ENCODE peak calls at places on chromosomes 12 and 14, in four cellular contexts. K is SK-N-SH, Q is HepG2, Z is K562. S is an unnamed sample.

GRCh38 chr12:4320859-4321701 is at the start of gene TIGAR:
- DNase-seq in K (peak), Q (peak), Z (peak), S (peak)

GRCh38 chr14:22432348-22432976 is 156.6 kb downstream of the DAD1 start:
- DNase-seq in K (no peak), Q (no peak), Z (peak), S (no peak)

GRCh38 chr12:31119531-31120211 is 46.0 kb downstream of the DDX11 start:
- DNase-seq in K (peak), Q (no peak), Z (no peak), S (no peak)

GRCh38 chr12:56020437-56021189 is at the start of gene IKZF4:
- DNase-seq in K (peak), Q (no peak), Z (peak), S (no peak)

GRCh38 chr12:122460641-122461040 is 38.2 kb upstream of the CLIP1 start:
- DNase-seq in K (no peak), Q (no peak), Z (no peak), S (no peak)

GRCh38 chr14:94933411-94933964 is 163.6 kb upstream of the GSC start:
- DNase-seq in K (no peak), Q (no peak), Z (no peak), S (no peak)

GRCh38 chr12:71890475-71890874 is 48.2 kb upstream of the TPH2 start:
- DNase-seq in K (no peak), Q (no peak), Z (no peak), S (no peak)

GRCh38 chr14:90534091-90534837 is 137.4 kb downstream of the CALM1 start:
- DNase-seq in K (no peak), Q (no peak), Z (peak), S (no peak)

GRCh38 chr12:5807538-5808219 is 137.4 kb downstream of the ANO2 start:
- DNase-seq in K (no peak), Q (no peak), Z (no peak), S (no peak)

GRCh38 chr12:41962171-41962572 is 182.5 kb downstream of the GXYLT1 start:
- DNase-seq in K (no peak), Q (no peak), Z (no peak), S (no peak)

DNA sequence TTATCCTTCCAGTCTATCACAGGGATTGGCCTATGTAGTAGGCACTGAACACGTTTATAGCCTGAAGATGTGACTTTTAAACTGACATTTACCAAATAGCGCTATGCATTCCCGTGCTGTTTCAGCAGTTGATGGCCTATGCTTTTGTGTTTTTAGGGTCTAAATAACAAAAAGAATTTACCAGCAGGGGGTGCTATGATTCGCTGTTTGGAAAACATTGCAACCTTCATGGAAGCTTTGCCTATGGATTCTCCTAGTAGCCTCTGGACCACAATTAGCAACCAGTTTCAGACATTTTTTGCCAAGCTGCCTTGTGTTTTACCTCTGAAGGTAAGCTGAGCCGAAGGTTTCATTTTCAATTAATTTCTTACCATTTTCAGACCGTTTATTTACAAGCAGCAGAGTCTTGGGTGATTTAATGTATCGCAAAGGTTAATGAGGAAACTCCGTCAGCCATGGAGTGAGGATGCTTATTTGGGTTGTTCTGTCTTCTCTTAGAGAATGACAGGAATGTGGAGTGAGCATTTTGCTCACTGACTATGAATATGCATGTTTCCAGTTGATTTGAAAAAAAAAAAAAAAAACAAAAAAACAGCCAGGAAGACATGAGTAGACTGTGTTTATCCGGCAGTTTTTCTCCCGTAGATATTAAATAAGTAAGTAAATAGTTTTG is 133.1 kb downstream of the PRIMA1 start:
- DNase-seq in K (peak), Q (peak), Z (peak), S (peak)
- TF ChIP-seq MXI1 in K (no peak), Q (no peak), Z (no peak), S (no peak)

DNA sequence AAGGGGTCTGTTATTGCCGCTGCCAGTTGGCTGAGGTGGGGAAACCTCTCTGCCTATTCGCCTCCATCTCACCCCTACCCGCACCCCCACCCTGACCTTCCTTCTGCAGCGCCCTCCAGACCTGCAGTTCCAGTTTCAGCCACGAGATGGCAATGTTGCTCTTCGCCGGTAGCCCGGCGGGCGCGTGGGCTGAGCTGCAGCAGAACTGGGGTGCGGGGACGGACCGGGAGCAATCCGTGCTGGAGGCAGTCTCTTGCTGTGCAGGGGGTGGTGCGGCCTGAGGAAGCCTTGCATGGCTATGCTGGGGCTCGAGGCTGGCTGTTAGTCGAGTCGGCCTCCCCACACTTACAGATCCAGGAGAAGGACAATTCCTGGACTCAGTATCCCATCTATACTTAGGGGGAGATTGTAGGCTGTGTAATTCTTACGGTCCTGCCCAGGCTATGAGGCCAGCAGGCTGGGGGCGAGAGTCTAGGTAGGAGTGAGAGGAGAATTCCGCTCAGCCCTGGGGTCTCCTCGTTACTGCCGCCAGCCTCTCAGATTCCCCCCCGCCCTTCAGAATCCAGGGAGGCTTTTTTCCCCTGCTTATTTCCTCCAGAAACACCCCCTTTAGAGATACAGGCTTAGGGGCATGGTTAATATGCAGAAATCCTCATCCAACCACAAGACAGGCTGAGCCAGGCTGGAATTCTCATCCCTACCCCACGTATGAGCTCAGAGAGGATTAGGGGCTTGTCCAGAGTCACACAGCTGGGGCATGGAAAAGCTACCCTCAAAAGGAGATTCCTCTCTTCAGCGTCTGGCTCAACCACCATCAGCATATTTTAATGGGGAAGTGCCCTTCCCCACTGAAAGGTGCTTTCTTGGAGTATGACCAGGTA is 118.2 kb downstream of the AACS start:
- DNase-seq in K (peak), Q (peak), Z (peak), S (peak)
- TF ChIP-seq SIN3A in K (no peak), Q (no peak), Z (no peak), S (no peak)

DNA sequence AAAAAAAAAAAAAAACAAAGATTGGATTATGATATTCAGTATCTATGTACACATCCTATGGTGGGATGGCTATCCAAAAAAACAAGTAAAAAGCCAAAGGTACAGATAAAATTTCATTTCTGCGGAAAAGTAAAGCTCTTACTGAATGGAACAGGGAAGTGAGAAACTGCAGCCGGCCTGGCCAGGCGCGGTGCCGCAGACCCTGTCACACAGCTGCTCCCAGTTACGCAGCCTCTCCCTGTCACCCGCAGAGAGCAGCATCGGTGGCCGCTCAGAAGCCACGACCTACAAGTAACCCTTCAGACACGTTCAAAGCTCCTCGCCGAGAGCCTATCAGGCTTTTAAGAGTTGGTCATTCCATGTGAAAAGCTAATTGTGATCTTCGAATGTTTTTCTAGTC is 10.9 kb upstream of the ANKLE2 start:
- DNase-seq in K (no peak), Q (no peak), Z (no peak), S (no peak)
- TF ChIP-seq MXI1 in K (no peak), Q (no peak), Z (no peak), S (no peak)

DNA sequence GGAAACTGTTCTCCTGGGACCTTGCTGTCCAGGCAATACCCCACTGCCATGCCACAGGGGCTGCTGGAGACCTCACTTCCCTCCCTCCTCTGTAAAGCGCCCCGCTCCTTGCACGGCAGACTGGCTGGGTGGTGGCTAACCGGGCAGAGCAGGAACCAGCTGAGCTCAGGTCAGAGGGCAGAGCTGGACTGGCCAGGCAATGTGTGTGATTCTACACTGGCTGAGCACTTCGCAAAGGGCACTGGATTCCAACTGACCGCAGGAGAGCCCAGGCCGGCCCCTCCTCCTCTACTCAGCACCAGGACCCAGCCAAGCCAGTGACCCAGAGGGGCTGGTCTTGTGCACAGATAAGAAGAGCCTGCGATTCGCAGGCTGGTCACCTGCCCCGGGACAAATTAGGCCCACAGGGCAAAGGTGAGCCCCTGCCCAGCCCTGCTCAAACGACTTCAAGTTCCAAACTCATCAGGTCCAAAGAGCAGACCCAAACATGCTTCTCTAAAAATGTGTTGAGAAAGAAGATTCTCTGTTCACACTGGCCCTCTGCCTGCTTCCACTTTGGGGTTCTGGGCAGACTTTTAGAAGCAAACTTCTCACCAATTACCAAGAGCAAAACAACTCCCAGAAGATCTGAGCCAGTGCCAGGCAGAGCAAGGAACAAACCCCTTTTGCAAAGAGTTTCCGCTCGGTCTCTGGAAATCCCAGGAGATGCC is 54.9 kb upstream of the DIO3 start:
- DNase-seq in K (no peak), Q (no peak), Z (no peak), S (no peak)
- TF ChIP-seq SIN3A in K (no peak), Q (no peak), Z (no peak), S (no peak)

DNA sequence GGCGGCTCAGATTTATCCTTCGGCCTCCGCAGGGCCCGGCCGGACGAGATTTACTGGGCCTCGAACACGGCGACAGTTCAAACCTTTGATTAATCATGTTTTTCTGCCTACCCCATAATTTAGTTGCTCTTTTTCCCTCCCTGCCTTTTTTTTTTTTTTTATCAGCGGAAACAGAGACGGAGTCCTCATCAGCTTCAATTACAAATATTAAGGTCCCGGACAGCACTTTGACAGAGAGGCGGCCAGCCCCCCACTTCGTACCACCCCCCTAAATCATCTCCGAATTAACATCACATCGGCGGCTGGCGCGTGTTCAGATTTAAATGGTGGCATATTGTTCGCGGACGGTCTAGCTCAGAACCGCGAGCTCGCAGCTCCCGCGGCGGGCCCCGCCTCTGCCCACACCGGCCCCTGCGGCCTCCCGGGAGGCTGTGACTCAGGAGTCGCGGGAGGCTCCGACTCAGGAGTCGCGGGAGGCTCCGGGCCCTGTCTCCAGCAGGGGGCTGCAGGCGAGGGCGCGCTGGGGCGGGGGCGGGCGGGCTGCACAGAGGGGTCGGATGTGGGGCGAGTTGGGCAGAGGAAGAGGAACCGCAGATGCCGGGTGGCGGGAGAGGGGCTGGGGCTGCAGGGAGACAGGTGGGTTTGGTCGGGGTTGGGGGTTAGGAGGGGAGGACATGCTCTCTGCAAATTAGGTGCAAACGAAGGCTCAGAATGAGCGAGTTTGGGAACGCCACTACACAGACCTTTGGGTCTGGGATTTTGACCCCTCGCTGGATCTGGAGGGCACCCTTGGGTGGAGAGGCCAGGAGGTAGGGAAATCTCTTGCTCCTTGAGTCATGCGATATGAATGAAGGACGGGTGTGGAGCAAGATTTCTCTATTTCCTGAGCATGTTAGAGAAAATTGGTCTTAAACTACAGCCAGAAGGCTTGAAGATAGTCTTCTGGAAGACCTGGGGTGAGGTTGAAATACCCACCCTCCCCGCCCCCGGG is 19.6 kb upstream of the ATP5MC2 start:
- DNase-seq in K (peak), Q (no peak), Z (peak), S (no peak)
- TF ChIP-seq MXI1 in K (no peak), Q (no peak), Z (no peak), S (no peak)

DNA sequence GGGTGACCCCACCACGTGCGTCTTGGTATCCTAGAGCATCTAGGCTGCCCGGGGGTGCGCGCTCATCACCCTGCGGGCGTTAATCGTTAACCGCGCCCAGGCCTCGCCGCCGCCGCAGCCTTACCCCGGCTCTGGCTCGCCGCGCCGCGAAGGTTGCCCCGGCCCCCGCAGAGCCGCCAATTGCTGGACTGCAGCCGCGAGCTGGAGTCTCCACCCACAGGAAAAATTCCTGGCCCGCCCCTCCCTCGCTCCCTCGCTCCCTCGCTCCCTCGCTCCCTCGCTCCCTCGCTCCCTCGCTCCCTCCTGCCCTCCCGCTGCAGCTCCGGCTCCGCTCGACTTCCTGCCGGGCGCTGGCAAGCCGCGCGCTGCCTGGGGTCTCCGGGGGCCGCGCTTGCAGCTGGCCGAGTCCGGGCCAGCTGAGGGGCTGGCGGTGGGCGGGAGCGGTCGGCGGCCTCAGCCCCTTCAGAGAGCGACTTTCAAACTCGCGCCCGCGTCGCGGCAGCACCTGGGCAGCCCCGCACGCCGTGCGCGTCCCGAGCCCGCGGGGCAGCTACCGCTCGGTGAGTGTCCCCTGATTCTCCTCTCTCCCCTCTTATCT is at the start of gene PLEKHG3:
- DNase-seq in K (peak), Q (peak), Z (peak), S (no peak)
- TF ChIP-seq SIN3A in K (peak), Q (no peak), Z (no peak), S (no peak)

GRCh38 chr14:68777644-68778043 is 15.2 kb downstream of the ZFP36L1 start:
- DNase-seq in K (no peak), Q (no peak), Z (no peak), S (no peak)
- TF ChIP-seq MXI1 in K (no peak), Q (no peak), Z (no peak), S (no peak)

S was measured in GM12878.